ENCODE peak calls at places on chromosomes 7 and 10, in four cellular contexts. Y is natural killer cell, U is left lung, J is nephron progenitor cell. A is an unnamed sample.

GRCh38 chr10:44046605-44047004 is 338.3 kb downstream of the CXCL12 start:
- DNase-seq in Y (no peak), U (no peak), J (no peak), A (no peak)

GRCh38 chr10:34716958-34717357 is 98.1 kb downstream of the PARD3 start:
- DNase-seq in Y (no peak), U (no peak), J (no peak), A (no peak)

GRCh38 chr7:41965951-41966505 is 263.1 kb upstream of the INHBA start:
- DNase-seq in Y (no peak), U (no peak), J (no peak), A (no peak)

GRCh38 chr7:99196536-99197288 is 11.2 kb downstream of the KPNA7 start:
- DNase-seq in Y (no peak), U (no peak), J (no peak), A (no peak)

GRCh38 chr7:101058355-101058754 is 26.9 kb upstream of the TRIM56 start:
- DNase-seq in Y (peak; percentile 62), U (peak; percentile 80), J (peak; percentile 96), A (peak; percentile 43)

GRCh38 chr7:151893405-151893923 is 16.5 kb upstream of the PRKAG2 start:
- DNase-seq in Y (no peak), U (no peak), J (no peak), A (no peak)

GRCh38 chr10:14560274-14560673 is 214.4 kb downstream of the FAM107B start:
- DNase-seq in Y (no peak), U (peak; percentile 82), J (no peak), A (no peak)

GRCh38 chr10:11884706-11885423 is 61.7 kb downstream of the PROSER2 start:
- DNase-seq in Y (no peak), U (no peak), J (no peak), A (no peak)

GRCh38 chr7:98116656-98117461 is 10.2 kb downstream of the LMTK2 start:
- DNase-seq in Y (no peak), U (no peak), J (no peak), A (no peak)

GRCh38 chr10:22436893-22437619 is 91.8 kb downstream of the SPAG6 start:
- DNase-seq in Y (peak; percentile 86), U (peak; percentile 96), J (peak; percentile 86), A (peak; percentile 88)

GRCh38 chr7:96408881-96409280 is 87.0 kb upstream of the SLC25A13 start:
- DNase-seq in Y (no peak), U (peak; percentile 30), J (no peak), A (no peak)

GRCh38 chr7:69088185-69088584 is 510.1 kb upstream of the AUTS2 start:
- DNase-seq in Y (no peak), U (no peak), J (no peak), A (no peak)

GRCh38 chr7:157818701-157819516 is 482.1 kb downstream of the DNAJB6 start:
- DNase-seq in Y (no peak), U (peak; percentile 57), J (no peak), A (no peak)

GRCh38 chr10:78914502-78915330 is 154.1 kb upstream of the ZMIZ1 start:
- DNase-seq in Y (no peak), U (no peak), J (no peak), A (no peak)

GRCh38 chr7:143239822-143240221 is 18.0 kb downstream of the TAS2R40 start:
- DNase-seq in Y (no peak), U (no peak), J (no peak), A (no peak)

GRCh38 chr7:16918288-16918895 is 36.6 kb upstream of the AGR3 start:
- DNase-seq in Y (no peak), U (no peak), J (peak; percentile 8), A (no peak)

GRCh38 chr7:43463401-43463980 is 119.4 kb upstream of the STK17A start:
- DNase-seq in Y (no peak), U (no peak), J (no peak), A (no peak)

GRCh38 chr7:130133029-130133774 is 62.9 kb downstream of the KLHDC10 start:
- DNase-seq in Y (no peak), U (no peak), J (no peak), A (no peak)

GRCh38 chr7:93245525-93246432 is 13.6 kb downstream of the VPS50 start:
- DNase-seq in Y (no peak), U (no peak), J (no peak), A (no peak)
- TF ChIP-seq CTCF in Y (peak; percentile 76), U (peak; percentile 48), J (peak; percentile 60), A (peak; percentile 42)

GRCh38 chr7:28093617-28094232 is 86.9 kb downstream of the JAZF1 start:
- DNase-seq in Y (peak; percentile 56), U (peak; percentile 84), J (peak; percentile 79), A (peak; percentile 36)
- TF ChIP-seq CTCF in Y (peak; percentile 43), U (peak; percentile 52), J (peak; percentile 54), A (no peak)

GRCh38 chr7:133139350-133139749 is 57.5 kb upstream of the CHCHD3 start:
- DNase-seq in Y (no peak), U (no peak), J (peak; percentile 61), A (no peak)
- TF ChIP-seq CTCF in Y (no peak), U (no peak), J (peak; percentile 54), A (no peak)

GRCh38 chr10:104336829-104337526 is 1.3 kb downstream of the ITPRIP start:
- DNase-seq in Y (no peak), U (no peak), J (no peak), A (no peak)

GRCh38 chr10:104339469-104340098 is 1.3 kb upstream of the ITPRIP start:
- DNase-seq in Y (no peak), U (no peak), J (no peak), A (no peak)

GRCh38 chr10:104340099-104340594 is 1.9 kb upstream of the ITPRIP start:
- DNase-seq in Y (no peak), U (no peak), J (no peak), A (no peak)

GRCh38 chr10:104337527-104337984 is 709 bp downstream of the ITPRIP start:
- DNase-seq in Y (no peak), U (peak; percentile 72), J (no peak), A (no peak)

GRCh38 chr10:104337985-104338735 is at the start of gene ITPRIP:
- DNase-seq in Y (peak; percentile 77), U (peak; percentile 90), J (peak; percentile 75), A (peak; percentile 67)
- TF ChIP-seq CTCF in Y (no peak), U (no peak), J (peak; percentile 18), A (no peak)

GRCh38 chr10:132452216-132452650 is 55.2 kb downstream of the PWWP2B start:
- DNase-seq in Y (no peak), U (peak; percentile 81), J (peak; percentile 25), A (no peak)
- TF ChIP-seq CTCF in Y (no peak), U (no peak), J (peak; percentile 8), A (no peak)

DNA sequence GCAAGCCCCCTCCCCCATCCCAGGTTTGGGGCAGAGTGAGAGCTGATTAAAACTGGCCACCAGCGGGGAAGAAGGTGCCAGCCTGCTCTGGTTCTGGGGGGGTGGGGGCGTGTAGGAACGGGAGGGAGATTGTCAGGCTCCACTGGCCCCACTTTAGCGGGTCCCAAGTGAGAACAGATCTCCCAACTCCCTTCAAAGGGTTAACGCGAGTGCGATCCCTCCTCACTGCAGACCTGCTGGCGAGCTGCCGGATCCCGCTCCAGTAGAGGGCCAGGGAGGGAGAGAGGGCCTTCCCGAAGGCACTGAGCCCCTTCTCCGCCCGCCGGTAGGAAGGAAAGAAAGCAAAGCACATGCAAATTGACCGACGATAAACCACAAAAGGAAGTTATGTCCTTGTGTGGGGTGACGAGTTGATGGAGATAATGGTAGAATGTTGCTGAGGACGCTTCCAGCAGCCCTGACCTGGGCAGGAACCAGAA is 1.3 kb downstream of the NRG3 start:
- DNase-seq in Y (no peak), U (no peak), J (peak; percentile 50), A (no peak)
- TF ChIP-seq CTCF in Y (no peak), U (no peak), J (no peak), A (no peak)

DNA sequence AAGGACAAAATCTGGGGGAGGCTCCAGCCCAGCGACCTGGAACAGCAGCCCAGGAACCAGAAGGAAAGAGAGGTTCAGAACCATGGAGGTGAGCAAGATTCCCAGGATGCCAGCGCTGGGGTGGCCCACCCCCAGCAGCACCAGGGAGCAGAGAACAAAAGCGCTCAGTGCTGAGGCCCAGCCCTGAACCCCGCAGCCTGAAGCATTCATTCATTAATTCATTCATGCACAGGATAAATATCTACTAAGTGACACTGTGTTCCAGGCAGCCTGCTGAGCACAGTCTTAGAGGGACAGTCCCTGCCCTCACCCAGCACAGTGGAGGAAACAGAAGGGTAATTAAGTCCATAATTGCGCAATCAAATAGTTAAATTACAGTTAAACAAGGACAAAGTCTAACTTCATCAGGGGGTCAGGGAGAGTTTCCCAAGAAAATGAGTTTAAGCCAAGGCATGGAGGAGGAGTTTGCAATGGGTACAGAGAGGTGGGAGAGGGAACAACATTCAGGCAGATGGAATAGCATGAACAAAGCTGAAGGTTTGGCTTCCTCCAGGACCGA is 202.3 kb downstream of the GRID1 start:
- DNase-seq in Y (no peak), U (no peak), J (no peak), A (no peak)
- TF ChIP-seq CTCF in Y (no peak), U (no peak), J (no peak), A (no peak)